ENCODE peak calls at places on chromosomes 1 and 21, in four cellular contexts. Y is GM12891, U is K562, Z is GM12878. Q is an unnamed sample.
A peak's percentile ranks its signal among the peaks of the same experiment; 100 is the strongest.

GRCh38 chr1:16127676-16128337 is 28.1 kb downstream of the EPHA2 start:
- DNase-seq in Y (no peak), U (no peak), Z (no peak), Q (no peak)

GRCh38 chr21:25179116-25179515 is 428.2 kb downstream of the MRPL39 start:
- DNase-seq in Y (no peak), U (no peak), Z (no peak), Q (peak; percentile 50)

GRCh38 chr1:89754518-89754917 is 66.3 kb upstream of the LRRC8D start:
- DNase-seq in Z (no peak), U (no peak), Y (no peak), Q (peak; percentile 79)

GRCh38 chr21:35375115-35375514 is 326.0 kb upstream of the RUNX1 start:
- DNase-seq in Y (no peak), U (no peak), Z (no peak), Q (no peak)

GRCh38 chr21:17089121-17089520 is 423.7 kb upstream of the CXADR start:
- DNase-seq in Z (no peak), Y (no peak), U (no peak), Q (no peak)

GRCh38 chr1:27154991-27155781 is at the start of gene SLC9A1:
- DNase-seq in Z (peak; percentile 75), U (peak; percentile 95), Y (peak; percentile 83), Q (peak; percentile 88)

GRCh38 chr1:224116131-224116530 is 2.2 kb downstream of the FBXO28 start:
- DNase-seq in Y (no peak), U (peak; percentile 64), Z (peak; percentile 47), Q (peak; percentile 46)

GRCh38 chr1:245894843-245895242 is 612.2 kb downstream of the SMYD3 start:
- DNase-seq in Z (peak; percentile 59), U (no peak), Y (no peak), Q (no peak)

GRCh38 chr1:246113555-246114095 is 393.5 kb downstream of the SMYD3 start:
- DNase-seq in Y (no peak), U (peak; percentile 82), Z (no peak), Q (no peak)

GRCh38 chr1:115838805-115839705 is 1.9 kb downstream of the NHLH2 start:
- DNase-seq in Z (no peak), Y (peak; percentile 22), U (no peak), Q (no peak)

GRCh38 chr1:236173174-236173767 is 30.9 kb downstream of the GPR137B start:
- DNase-seq in Y (no peak), U (no peak), Z (no peak), Q (no peak)

GRCh38 chr1:236175642-236176336 is 33.5 kb downstream of the GPR137B start:
- DNase-seq in Y (no peak), U (no peak), Z (no peak), Q (no peak)

GRCh38 chr1:236176337-236177336 is 34.3 kb downstream of the GPR137B start:
- DNase-seq in Y (no peak), Z (no peak), U (no peak), Q (no peak)

GRCh38 chr1:236168716-236169429 is 26.5 kb downstream of the GPR137B start:
- DNase-seq in Z (no peak), U (peak; percentile 44), Y (no peak), Q (no peak)

DNA sequence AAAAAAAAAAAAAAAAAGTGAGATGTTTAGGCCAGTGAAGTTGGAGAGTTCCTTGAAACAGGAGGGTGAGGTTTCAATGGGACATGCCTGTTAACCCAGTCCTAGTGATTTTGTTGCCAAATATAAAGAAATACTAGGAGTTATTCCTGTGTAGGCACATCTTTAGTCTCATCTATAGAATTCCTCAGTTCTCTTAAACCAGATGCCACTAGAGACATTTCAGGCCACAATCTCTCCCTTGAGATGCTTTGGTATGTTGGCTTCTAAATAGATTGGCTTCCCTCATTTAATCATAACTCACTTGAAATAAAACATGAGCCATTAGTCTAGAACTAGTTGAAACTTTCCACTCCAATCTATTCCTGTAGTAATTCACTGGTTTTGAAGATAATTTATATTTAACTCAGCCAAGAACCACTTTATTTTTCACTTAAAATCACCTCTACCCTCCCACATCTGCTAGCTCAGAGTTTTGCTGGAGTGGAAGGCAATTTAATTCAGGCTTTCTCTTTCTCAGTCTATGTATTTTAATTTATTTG is 29.8 kb downstream of the GPR137B start:
- DNase-seq in Y (no peak), Z (no peak), U (no peak), Q (no peak)
- TF ChIP-seq SPI1 in Y (no peak), Z (no peak), U (no peak), Q (no peak)

DNA sequence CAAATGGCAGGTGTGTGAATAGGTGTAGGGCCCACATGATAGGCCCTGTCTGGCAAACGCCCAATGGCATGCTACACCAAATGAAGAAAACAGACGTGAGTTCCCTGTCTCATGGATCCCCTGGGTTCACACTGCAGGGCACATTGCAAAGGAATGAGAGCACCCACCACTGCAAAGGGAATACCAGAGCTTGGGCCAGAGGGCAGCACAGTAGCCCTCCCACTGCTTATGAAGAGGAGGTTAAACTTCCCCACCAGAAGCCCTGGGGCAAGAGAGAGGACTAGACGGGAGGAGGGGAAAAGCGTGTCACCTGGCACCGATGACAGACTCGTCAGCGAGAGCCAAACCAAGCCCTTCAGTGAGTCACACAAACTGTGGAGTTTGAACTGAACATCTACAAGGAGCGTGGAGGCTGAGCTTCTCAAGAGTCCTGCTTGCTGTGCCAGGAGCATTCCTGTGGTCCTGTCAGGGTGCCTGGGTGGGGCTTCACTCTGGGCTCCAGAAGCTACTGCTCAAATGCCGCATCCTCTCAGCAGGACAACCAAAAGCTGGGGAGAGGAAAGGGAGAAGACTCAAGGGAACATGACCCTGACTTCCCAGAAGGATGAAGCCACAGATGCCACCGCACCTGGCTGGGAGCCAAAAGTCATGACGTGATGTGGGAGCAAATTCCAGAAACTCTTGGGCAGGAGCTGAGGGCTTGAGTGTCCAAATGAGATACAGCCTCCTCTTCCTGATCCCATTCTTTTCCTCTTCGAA is 61.1 kb downstream of the TOMM20 start:
- DNase-seq in Z (no peak), U (peak; percentile 63), Y (no peak), Q (peak; percentile 40)
- TF ChIP-seq POLR2AphosphoS5 in Z (no peak), U (no peak), Y (no peak), Q (no peak)

DNA sequence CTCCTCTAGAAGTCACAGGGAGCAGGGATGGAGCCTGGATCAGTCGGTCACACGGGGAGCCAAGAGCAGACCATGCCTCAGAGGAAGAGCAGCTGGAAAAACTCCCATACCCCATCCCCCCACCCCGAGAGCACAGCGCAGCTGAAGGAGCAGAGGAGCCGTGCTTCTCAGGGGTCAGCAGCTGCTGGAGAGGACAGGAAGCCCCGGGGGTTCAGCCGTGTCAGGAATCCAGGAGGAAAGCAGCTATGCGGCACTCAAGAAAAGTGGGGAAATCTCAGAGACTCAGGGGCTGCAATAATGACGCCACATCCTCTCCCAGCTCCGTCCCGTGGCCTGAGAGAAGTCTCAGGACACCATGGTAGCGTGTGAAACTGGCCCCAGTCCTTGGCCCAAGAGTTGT is 102.3 kb downstream of the NPHP4 start:
- DNase-seq in U (no peak), Y (no peak), Z (no peak), Q (no peak)
- TF ChIP-seq SPI1 in U (no peak), Y (no peak), Z (no peak), Q (no peak)

GRCh38 chr1:4803335-4803734 is 148.9 kb downstream of the AJAP1 start:
- DNase-seq in Y (no peak), Z (no peak), U (no peak), Q (no peak)

GRCh38 chr1:4802024-4802423 is 147.6 kb downstream of the AJAP1 start:
- DNase-seq in Z (no peak), Y (no peak), U (no peak), Q (no peak)

GRCh38 chr1:4801192-4801924 is 146.9 kb downstream of the AJAP1 start:
- DNase-seq in Z (no peak), U (no peak), Y (no peak), Q (no peak)

GRCh38 chr1:4805987-4806386 is 151.6 kb downstream of the AJAP1 start:
- DNase-seq in Y (no peak), Z (no peak), U (no peak), Q (no peak)
- TF ChIP-seq POLR2AphosphoS5 in Y (no peak), Z (no peak), U (no peak), Q (no peak)

DNA sequence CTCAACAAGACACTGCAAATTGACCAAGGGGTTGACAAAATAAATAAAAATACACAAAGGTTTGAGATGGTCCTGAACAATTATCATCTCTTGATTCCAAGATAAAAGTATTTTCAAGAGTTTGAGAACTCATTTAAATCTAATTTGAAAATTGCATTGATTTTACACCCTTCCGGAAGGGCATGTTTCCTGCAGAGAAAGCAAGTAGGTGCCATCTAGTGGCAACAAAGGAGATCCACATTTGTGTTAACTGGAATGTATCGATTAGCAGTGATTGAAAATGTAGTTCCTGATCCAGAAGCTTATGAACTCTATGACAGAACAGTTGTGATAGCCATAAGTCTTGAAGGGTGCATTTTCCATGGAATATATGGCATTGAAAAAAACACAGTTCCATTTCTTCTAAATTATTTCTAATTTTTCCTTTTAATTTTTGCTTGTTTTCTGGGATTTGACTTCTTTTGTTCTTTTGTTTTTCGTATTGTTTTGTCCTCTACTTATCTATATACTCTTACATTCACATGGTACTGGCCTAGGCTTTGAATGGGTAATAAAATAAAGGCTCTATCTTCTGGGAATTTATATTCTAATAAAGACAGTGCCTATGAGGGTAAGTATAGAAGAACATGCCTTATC is 143.7 kb downstream of the DNM3 start:
- DNase-seq in Y (no peak), Z (no peak), U (peak; percentile 23), Q (peak; percentile 4)
- TF ChIP-seq SPI1 in Y (no peak), Z (no peak), U (no peak), Q (no peak)

DNA sequence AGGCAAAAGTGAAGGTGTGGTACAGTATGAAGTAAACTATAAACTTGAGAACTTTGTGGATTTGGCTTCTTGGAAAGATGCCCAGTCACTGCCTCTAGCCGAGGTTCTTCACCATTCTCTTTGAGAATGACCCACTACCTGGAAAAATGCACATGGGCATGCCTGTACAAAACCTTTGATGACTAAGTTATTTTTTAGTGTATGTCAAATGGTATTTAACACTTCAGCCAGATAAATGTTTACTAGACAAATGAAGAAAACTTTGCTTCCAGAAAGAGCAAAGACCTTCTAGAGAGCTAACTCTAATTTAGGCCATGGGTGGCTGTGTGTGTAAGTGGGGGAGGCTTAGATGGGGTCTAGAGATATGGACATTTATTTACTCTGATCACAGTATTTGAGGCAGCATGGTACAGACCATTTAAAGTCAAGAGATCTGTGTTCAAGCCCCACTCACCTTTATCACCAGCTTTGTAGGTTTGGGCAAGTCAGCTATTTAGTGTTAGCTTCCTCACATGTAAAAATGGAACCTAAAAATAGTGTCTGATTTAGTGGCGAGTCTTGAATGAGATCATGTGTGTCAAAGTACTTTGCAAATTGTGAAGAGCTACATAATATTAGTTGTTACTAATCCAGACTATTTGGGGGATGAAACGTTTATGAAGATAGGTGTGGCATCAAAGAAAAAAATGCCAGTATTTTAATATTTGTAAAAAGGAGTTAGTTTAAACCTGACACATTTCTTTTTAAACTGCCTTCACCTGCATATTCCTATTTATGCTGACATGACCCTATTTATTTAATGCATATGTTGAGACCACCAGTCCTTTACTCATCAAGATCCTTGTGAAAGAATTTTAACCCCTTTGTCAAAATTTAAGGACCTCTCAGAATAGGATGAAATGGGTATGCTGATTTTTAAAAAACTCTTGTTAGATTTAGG is 20.2 kb downstream of the NFYC start:
- DNase-seq in U (peak; percentile 79), Y (no peak), Z (no peak), Q (peak; percentile 11)
- TF ChIP-seq POLR2AphosphoS5 in U (no peak), Y (no peak), Z (no peak), Q (no peak)

GRCh38 chr1:28200234-28200873 is 23.9 kb upstream of the PTAFR start:
- DNase-seq in Z (no peak), Y (no peak), U (no peak), Q (no peak)

GRCh38 chr1:28195780-28196179 is 19.3 kb upstream of the PTAFR start:
- DNase-seq in Y (no peak), Z (no peak), U (no peak), Q (no peak)

GRCh38 chr1:28199328-28200233 is 23.1 kb upstream of the PTAFR start:
- DNase-seq in U (no peak), Z (peak; percentile 99), Y (peak; percentile 59), Q (no peak)

GRCh38 chr1:28196330-28196729 is 19.8 kb upstream of the PTAFR start:
- DNase-seq in U (no peak), Y (no peak), Z (no peak), Q (no peak)

GRCh38 chr1:28197682-28198415 is 21.4 kb upstream of the PTAFR start:
- DNase-seq in Y (no peak), Z (no peak), U (no peak), Q (no peak)
- TF ChIP-seq SPI1 in Y (no peak), Z (no peak), U (no peak), Q (no peak)

Q was measured in HL-60.